ENCODE peak calls at places on chromosomes 3 and 15, in six cellular contexts. One of them, this sample, is unnamed.

GRCh38 chr3:71416868-71417267 is 166.7 kb downstream of the FOXP1 start:
- DNase-seq in left ventricle myocardium inferior: no peak
- DNase-seq in transverse colon: no peak
- DNase-seq in heart right ventricle: no peak
- DNase-seq in RWPE2: no peak
- DNase-seq in mammary epithelial cell: no peak
- DNase-seq in this sample: no peak

GRCh38 chr3:160180581-160181216 is 44.5 kb upstream of the C3orf80 start:
- DNase-seq in left ventricle myocardium inferior: no peak
- DNase-seq in mammary epithelial cell: no peak
- DNase-seq in transverse colon: no peak
- DNase-seq in heart right ventricle: no peak
- DNase-seq in RWPE2: no peak
- DNase-seq in this sample: no peak

GRCh38 chr3:117540583-117540982 is 831.0 kb downstream of the TUSC7 start:
- DNase-seq in mammary epithelial cell: no peak
- DNase-seq in heart right ventricle: no peak
- DNase-seq in left ventricle myocardium inferior: no peak
- DNase-seq in RWPE2: no peak
- DNase-seq in transverse colon: no peak
- DNase-seq in this sample: no peak

GRCh38 chr3:141150931-141151330 is 80.7 kb upstream of the PXYLP1 start:
- DNase-seq in RWPE2: no peak
- DNase-seq in heart right ventricle: no peak
- DNase-seq in mammary epithelial cell: no peak
- DNase-seq in left ventricle myocardium inferior: no peak
- DNase-seq in transverse colon: no peak
- DNase-seq in this sample: no peak

GRCh38 chr3:126309861-126310655 is 47.1 kb downstream of the KLF15 start:
- DNase-seq in left ventricle myocardium inferior: no peak
- DNase-seq in RWPE2: no peak
- DNase-seq in heart right ventricle: no peak
- DNase-seq in mammary epithelial cell: no peak
- DNase-seq in transverse colon: no peak
- DNase-seq in this sample: no peak

GRCh38 chr3:14123308-14124222 is 1.1 kb downstream of the CHCHD4 start:
- DNase-seq in transverse colon: no peak
- DNase-seq in left ventricle myocardium inferior: no peak
- DNase-seq in mammary epithelial cell: no peak
- DNase-seq in heart right ventricle: no peak
- DNase-seq in RWPE2: no peak
- DNase-seq in this sample: no peak

GRCh38 chr3:174125267-174125844 is 727.8 kb downstream of the NLGN1 start:
- DNase-seq in mammary epithelial cell: peak; percentile 12
- DNase-seq in left ventricle myocardium inferior: no peak
- DNase-seq in transverse colon: no peak
- DNase-seq in heart right ventricle: no peak
- DNase-seq in RWPE2: no peak
- DNase-seq in this sample: no peak

GRCh38 chr3:149162007-149162406 is 32.6 kb downstream of the HPS3 start:
- DNase-seq in transverse colon: no peak
- DNase-seq in left ventricle myocardium inferior: no peak
- DNase-seq in RWPE2: no peak
- DNase-seq in mammary epithelial cell: no peak
- DNase-seq in heart right ventricle: no peak
- DNase-seq in this sample: no peak

GRCh38 chr3:195221015-195221853 is 49.7 kb downstream of the XXYLT1 start:
- DNase-seq in heart right ventricle: peak; percentile 46
- DNase-seq in left ventricle myocardium inferior: no peak
- DNase-seq in mammary epithelial cell: no peak
- DNase-seq in transverse colon: no peak
- DNase-seq in RWPE2: no peak
- DNase-seq in this sample: no peak

GRCh38 chr3:140736863-140737460 is 59.1 kb downstream of the TRIM42 start:
- DNase-seq in mammary epithelial cell: peak; percentile 36
- DNase-seq in transverse colon: peak; percentile 18
- DNase-seq in heart right ventricle: peak; percentile 67
- DNase-seq in left ventricle myocardium inferior: peak; percentile 61
- DNase-seq in RWPE2: no peak
- DNase-seq in this sample: no peak

GRCh38 chr3:48662140-48662752 is 440 bp downstream of the CELSR3 start:
- DNase-seq in heart right ventricle: no peak
- DNase-seq in transverse colon: no peak
- DNase-seq in mammary epithelial cell: no peak
- DNase-seq in left ventricle myocardium inferior: no peak
- DNase-seq in RWPE2: no peak
- DNase-seq in this sample: no peak

GRCh38 chr3:37971467-37971866 is 19.1 kb upstream of the VILL start:
- DNase-seq in transverse colon: no peak
- DNase-seq in heart right ventricle: no peak
- DNase-seq in left ventricle myocardium inferior: no peak
- DNase-seq in mammary epithelial cell: no peak
- DNase-seq in RWPE2: no peak
- DNase-seq in this sample: no peak

GRCh38 chr3:161250116-161250515 is 29.0 kb downstream of the NMD3 start:
- DNase-seq in RWPE2: no peak
- DNase-seq in transverse colon: no peak
- DNase-seq in mammary epithelial cell: no peak
- DNase-seq in heart right ventricle: no peak
- DNase-seq in left ventricle myocardium inferior: no peak
- DNase-seq in this sample: no peak

GRCh38 chr15:39075311-39075710 is 505.6 kb upstream of the THBS1 start:
- DNase-seq in left ventricle myocardium inferior: no peak
- DNase-seq in mammary epithelial cell: no peak
- DNase-seq in transverse colon: no peak
- DNase-seq in heart right ventricle: no peak
- DNase-seq in RWPE2: no peak
- DNase-seq in this sample: no peak

GRCh38 chr3:157128771-157129671 is 30.9 kb downstream of the CCNL1 start:
- DNase-seq in mammary epithelial cell: peak; percentile 82
- DNase-seq in left ventricle myocardium inferior: no peak
- DNase-seq in transverse colon: peak; percentile 77
- DNase-seq in heart right ventricle: peak; percentile 22
- DNase-seq in RWPE2: peak; percentile 58
- DNase-seq in this sample: peak; percentile 67

GRCh38 chr3:172061724-172062184 is 22.4 kb downstream of the FNDC3B start:
- DNase-seq in transverse colon: peak; percentile 43
- DNase-seq in RWPE2: no peak
- DNase-seq in mammary epithelial cell: no peak
- DNase-seq in left ventricle myocardium inferior: no peak
- DNase-seq in heart right ventricle: no peak
- DNase-seq in this sample: no peak

GRCh38 chr3:155019576-155019975 is 60.5 kb upstream of the MME start:
- DNase-seq in RWPE2: no peak
- DNase-seq in transverse colon: peak; percentile 49
- DNase-seq in mammary epithelial cell: no peak
- DNase-seq in left ventricle myocardium inferior: no peak
- DNase-seq in heart right ventricle: no peak
- DNase-seq in this sample: no peak

GRCh38 chr15:67865331-67865730 is 25.5 kb upstream of the RNU6-1 start:
- DNase-seq in RWPE2: no peak
- DNase-seq in transverse colon: no peak
- DNase-seq in left ventricle myocardium inferior: no peak
- DNase-seq in heart right ventricle: no peak
- DNase-seq in mammary epithelial cell: no peak
- DNase-seq in this sample: no peak

GRCh38 chr3:97763586-97764148 is 891 bp upstream of the ARL6 start:
- DNase-seq in heart right ventricle: no peak
- DNase-seq in mammary epithelial cell: no peak
- DNase-seq in transverse colon: no peak
- DNase-seq in RWPE2: no peak
- DNase-seq in left ventricle myocardium inferior: no peak
- DNase-seq in this sample: no peak

GRCh38 chr3:178236555-178237277 is 299.5 kb upstream of the KCNMB2 start:
- DNase-seq in RWPE2: no peak
- DNase-seq in heart right ventricle: no peak
- DNase-seq in transverse colon: no peak
- DNase-seq in left ventricle myocardium inferior: no peak
- DNase-seq in mammary epithelial cell: peak; percentile 45
- DNase-seq in this sample: no peak
- H3K4me3 ChIP-seq in RWPE2: peak overlapping the region; percentile 13
- H3K4me3 ChIP-seq in heart right ventricle: no peak overlapping the region
- H3K4me3 ChIP-seq in transverse colon: no peak overlapping the region
- H3K4me3 ChIP-seq in left ventricle myocardium inferior: no peak overlapping the region
- H3K4me3 ChIP-seq in mammary epithelial cell: no peak overlapping the region
- H3K4me3 ChIP-seq in this sample: no peak overlapping the region

GRCh38 chr3:17742092-17742836 is at the start of gene TBC1D5:
- DNase-seq in RWPE2: peak; percentile 97
- DNase-seq in transverse colon: peak; percentile 96
- DNase-seq in heart right ventricle: peak; percentile 97
- DNase-seq in mammary epithelial cell: peak; percentile 99
- DNase-seq in left ventricle myocardium inferior: peak; percentile 81
- DNase-seq in this sample: peak; percentile 98
- TF ChIP-seq CTCF in RWPE2: no peak
- TF ChIP-seq CTCF in transverse colon: peak; percentile 16
- TF ChIP-seq CTCF in heart right ventricle: peak; percentile 13
- TF ChIP-seq CTCF in mammary epithelial cell: no peak
- TF ChIP-seq CTCF in left ventricle myocardium inferior: no peak
- TF ChIP-seq CTCF in this sample: no peak

DNA sequence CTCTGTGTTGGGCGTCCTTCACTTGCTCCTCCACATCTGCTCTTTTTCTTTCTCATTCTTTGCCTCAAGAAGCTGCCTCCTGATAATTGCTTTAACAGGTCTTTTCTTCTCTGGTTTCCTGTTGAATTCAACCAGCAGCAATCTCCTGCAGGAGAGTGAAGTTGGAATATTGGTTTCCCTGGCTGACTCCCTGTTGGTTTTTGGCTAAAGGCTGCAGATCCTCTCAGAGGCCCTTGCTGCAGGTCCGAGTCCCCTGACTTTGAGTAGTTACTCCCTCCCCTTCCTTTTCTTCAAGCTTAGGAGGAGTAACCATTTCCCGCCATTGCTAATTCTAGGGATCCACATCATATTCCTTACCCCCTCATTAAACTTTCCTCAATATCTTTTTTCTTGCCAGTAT is 4.2 kb downstream of the TP63 start:
- DNase-seq in RWPE2: no peak
- DNase-seq in mammary epithelial cell: no peak
- DNase-seq in left ventricle myocardium inferior: no peak
- DNase-seq in heart right ventricle: no peak
- DNase-seq in transverse colon: no peak
- DNase-seq in this sample: no peak
- H3K4me1 ChIP-seq in RWPE2: no peaks in the 10 kb centered on the region
- H3K4me1 ChIP-seq in mammary epithelial cell: no peaks in the 10 kb centered on the region
- H3K4me1 ChIP-seq in left ventricle myocardium inferior: peaks cover 8% of the 10 kb centered on the region
- H3K4me1 ChIP-seq in heart right ventricle: peaks cover 1% of the 10 kb centered on the region
- H3K4me1 ChIP-seq in transverse colon: no peaks in the 10 kb centered on the region
- H3K4me1 ChIP-seq in this sample: peaks cover 1% of the 10 kb centered on the region

GRCh38 chr15:65384895-65385867 is 7.4 kb upstream of the IGDCC3 start:
- DNase-seq in RWPE2: peak; percentile 88
- DNase-seq in heart right ventricle: peak; percentile 84
- DNase-seq in transverse colon: peak; percentile 87
- DNase-seq in mammary epithelial cell: peak; percentile 73
- DNase-seq in left ventricle myocardium inferior: peak; percentile 85
- DNase-seq in this sample: peak; percentile 86
- H3K4me3 ChIP-seq in RWPE2: peak overlapping the region; percentile 0
- H3K4me3 ChIP-seq in heart right ventricle: peak overlapping the region; percentile 18
- H3K4me3 ChIP-seq in transverse colon: peak overlapping the region; percentile 12
- H3K4me3 ChIP-seq in mammary epithelial cell: peak overlapping the region; percentile 22
- H3K4me3 ChIP-seq in left ventricle myocardium inferior: peak overlapping the region; percentile 60
- H3K4me3 ChIP-seq in this sample: peak overlapping the region; percentile 52

GRCh38 chr15:86001200-86001599 is 78.5 kb upstream of the AGBL1 start:
- DNase-seq in RWPE2: no peak
- DNase-seq in left ventricle myocardium inferior: no peak
- DNase-seq in transverse colon: no peak
- DNase-seq in heart right ventricle: no peak
- DNase-seq in mammary epithelial cell: peak; percentile 89
- DNase-seq in this sample: no peak
- TF ChIP-seq CTCF in RWPE2: peak; percentile 26
- TF ChIP-seq CTCF in left ventricle myocardium inferior: no peak
- TF ChIP-seq CTCF in transverse colon: no peak
- TF ChIP-seq CTCF in heart right ventricle: no peak
- TF ChIP-seq CTCF in mammary epithelial cell: no peak
- TF ChIP-seq CTCF in this sample: no peak

DNA sequence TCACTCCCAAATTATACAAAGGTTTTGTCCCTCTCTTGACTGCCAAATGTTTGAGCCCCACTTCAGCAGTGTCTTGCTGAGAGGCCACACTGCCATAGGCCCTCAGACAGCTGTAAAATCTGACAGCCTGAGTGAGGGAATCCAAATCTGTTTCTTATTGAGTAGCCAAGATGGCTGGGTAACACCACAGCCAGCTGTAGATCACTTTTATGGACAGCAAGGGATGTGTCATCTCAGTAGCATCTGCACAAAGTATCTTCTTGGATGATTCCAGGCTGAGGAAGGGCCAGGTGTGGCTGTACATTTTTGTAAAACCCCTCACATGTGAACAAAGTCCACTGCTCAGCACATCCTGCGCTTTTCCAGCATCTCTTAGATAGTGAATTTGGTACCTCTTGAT is 237.0 kb upstream of the LRTM1 start:
- DNase-seq in left ventricle myocardium inferior: no peak
- DNase-seq in RWPE2: no peak
- DNase-seq in transverse colon: no peak
- DNase-seq in mammary epithelial cell: no peak
- DNase-seq in heart right ventricle: no peak
- DNase-seq in this sample: no peak
- H3K4me1 ChIP-seq in left ventricle myocardium inferior: no peaks in the 10 kb centered on the region
- H3K4me1 ChIP-seq in RWPE2: no peaks in the 10 kb centered on the region
- H3K4me1 ChIP-seq in transverse colon: peaks cover 6% of the 10 kb centered on the region
- H3K4me1 ChIP-seq in mammary epithelial cell: no peaks in the 10 kb centered on the region
- H3K4me1 ChIP-seq in heart right ventricle: peaks cover 11% of the 10 kb centered on the region
- H3K4me1 ChIP-seq in this sample: no peaks in the 10 kb centered on the region

GRCh38 chr3:131880948-131881347 is 153.9 kb downstream of the CPNE4 start:
- DNase-seq in heart right ventricle: no peak
- DNase-seq in transverse colon: no peak
- DNase-seq in RWPE2: no peak
- DNase-seq in mammary epithelial cell: no peak
- DNase-seq in left ventricle myocardium inferior: no peak
- DNase-seq in this sample: no peak

GRCh38 chr3:131883711-131884407 is 151.0 kb downstream of the CPNE4 start:
- DNase-seq in left ventricle myocardium inferior: no peak
- DNase-seq in heart right ventricle: no peak
- DNase-seq in RWPE2: no peak
- DNase-seq in transverse colon: no peak
- DNase-seq in mammary epithelial cell: no peak
- DNase-seq in this sample: no peak

GRCh38 chr3:131883086-131883485 is 151.7 kb downstream of the CPNE4 start:
- DNase-seq in transverse colon: no peak
- DNase-seq in heart right ventricle: no peak
- DNase-seq in mammary epithelial cell: peak; percentile 14
- DNase-seq in left ventricle myocardium inferior: no peak
- DNase-seq in RWPE2: no peak
- DNase-seq in this sample: no peak

GRCh38 chr3:131881777-131882176 is 153.0 kb downstream of the CPNE4 start:
- DNase-seq in transverse colon: no peak
- DNase-seq in RWPE2: no peak
- DNase-seq in mammary epithelial cell: no peak
- DNase-seq in left ventricle myocardium inferior: no peak
- DNase-seq in heart right ventricle: no peak
- DNase-seq in this sample: no peak
- H3K4me3 ChIP-seq in transverse colon: no peak overlapping the region
- H3K4me3 ChIP-seq in RWPE2: no peak overlapping the region
- H3K4me3 ChIP-seq in mammary epithelial cell: no peak overlapping the region
- H3K4me3 ChIP-seq in left ventricle myocardium inferior: no peak overlapping the region
- H3K4me3 ChIP-seq in heart right ventricle: no peak overlapping the region
- H3K4me3 ChIP-seq in this sample: no peak overlapping the region

This sample was measured in lower lobe of right lung.